ENCODE peak calls at places on chromosomes 2 and 18, in four cellular contexts. L is HepG2, Y is GM23338, G is GM12878. V is an unnamed sample.

GRCh38 chr2:171878481-171878993 is 15.5 kb downstream of the SLC25A12 start:
- DNase-seq in L (peak; percentile 56), Y (no peak), G (no peak), V (no peak)

GRCh38 chr2:37652199-37652640 is 19.2 kb downstream of the CDC42EP3 start:
- DNase-seq in L (no peak), Y (no peak), G (no peak), V (no peak)

GRCh38 chr2:156338578-156338977 is 6.1 kb upstream of the NR4A2 start:
- DNase-seq in L (no peak), Y (no peak), G (no peak), V (no peak)

GRCh38 chr2:9990735-9991134 is 39.2 kb downstream of the GRHL1 start:
- DNase-seq in L (no peak), Y (peak; percentile 30), G (no peak), V (no peak)

GRCh38 chr2:77520981-77521380 is 1.2 kb downstream of the LRRTM4 start:
- DNase-seq in L (no peak), Y (no peak), G (no peak), V (no peak)

GRCh38 chr18:26425148-26425531 is 123.2 kb downstream of the KCTD1 start:
- DNase-seq in L (no peak), Y (no peak), G (no peak), V (no peak)

GRCh38 chr2:230947908-230948365 is 22.9 kb upstream of the GPR55 start:
- DNase-seq in L (no peak), Y (no peak), G (peak; percentile 71), V (no peak)

GRCh38 chr18:33495278-33495677 is 54.8 kb upstream of the CCDC178 start:
- DNase-seq in L (peak; percentile 24), Y (peak; percentile 82), G (peak; percentile 2), V (peak; percentile 34)

GRCh38 chr2:100291152-100291970 is 30.9 kb downstream of the LONRF2 start:
- DNase-seq in L (peak; percentile 72), Y (no peak), G (no peak), V (peak; percentile 98)

GRCh38 chr2:119307419-119308140 is 59.1 kb downstream of the C2orf76 start:
- DNase-seq in L (no peak), Y (peak; percentile 30), G (no peak), V (no peak)

GRCh38 chr2:231475965-231476364 is 11.7 kb upstream of the NCL start:
- DNase-seq in L (no peak), Y (no peak), G (no peak), V (no peak)

GRCh38 chr2:13260401-13260800 is 543.7 kb downstream of the TRIB2 start:
- DNase-seq in L (no peak), Y (peak; percentile 44), G (no peak), V (no peak)

GRCh38 chr2:98806266-98806697 is 75.3 kb upstream of the MGAT4A start:
- DNase-seq in L (no peak), Y (no peak), G (no peak), V (no peak)

GRCh38 chr2:139529045-139529444 is 748.9 kb upstream of the NXPH2 start:
- DNase-seq in L (no peak), Y (no peak), G (no peak), V (no peak)

GRCh38 chr18:48682768-48683167 is 143.9 kb downstream of the CTIF start:
- DNase-seq in L (no peak), Y (no peak), G (no peak), V (no peak)

GRCh38 chr2:119174216-119174992 is 15.9 kb upstream of the C1QL2 start:
- DNase-seq in L (peak; percentile 37), Y (peak; percentile 86), G (no peak), V (peak; percentile 79)

GRCh38 chr2:158512323-158512722 is 55.6 kb downstream of the PKP4 start:
- DNase-seq in L (no peak), Y (no peak), G (no peak), V (no peak)

GRCh38 chr18:49016648-49017539 is 66.1 kb upstream of the SMAD7 start:
- DNase-seq in L (peak; percentile 78), Y (peak; percentile 60), G (no peak), V (peak; percentile 25)

GRCh38 chr2:98444436-98445166 is at the start of gene INPP4A:
- DNase-seq in L (peak; percentile 66), Y (peak; percentile 87), G (no peak), V (peak; percentile 95)

GRCh38 chr18:68024716-68025115 is 508.2 kb upstream of the DSEL start:
- DNase-seq in L (no peak), Y (no peak), G (no peak), V (no peak)

GRCh38 chr2:23083963-23084362 is 301.0 kb upstream of the KLHL29 start:
- DNase-seq in L (no peak), Y (no peak), G (no peak), V (no peak)

GRCh38 chr18:22585333-22585732 is 167.6 kb upstream of the CTAGE1 start:
- DNase-seq in L (no peak), Y (no peak), G (no peak), V (no peak)

GRCh38 chr2:219125225-219125885 is 35.3 kb downstream of the NHEJ1 start:
- DNase-seq in L (peak; percentile 77), Y (no peak), G (no peak), V (peak; percentile 70)

GRCh38 chr2:94956797-94957391 is 68.6 kb upstream of the MAL start:
- DNase-seq in L (peak; percentile 13), Y (peak; percentile 67), G (no peak), V (peak; percentile 53)

GRCh38 chr2:233817995-233818638 is 36.2 kb downstream of the HJURP start:
- DNase-seq in L (peak; percentile 28), Y (no peak), G (no peak), V (no peak)

GRCh38 chr2:41782306-41783158 is 265.3 kb upstream of the PKDCC start:
- DNase-seq in L (peak; percentile 41), Y (peak; percentile 58), G (peak; percentile 15), V (peak; percentile 28)

GRCh38 chr2:99365661-99366060 is 28.5 kb downstream of the EIF5B start:
- DNase-seq in L (no peak), Y (no peak), G (no peak), V (no peak)

GRCh38 chr2:219059375-219059724 is 1.4 kb downstream of the IHH start:
- DNase-seq in L (no peak), Y (peak; percentile 24), G (no peak), V (no peak)

GRCh38 chr18:45828917-45829811 is 3.7 kb downstream of the SIGLEC15 start:
- DNase-seq in L (no peak), Y (no peak), G (no peak), V (peak; percentile 21)

GRCh38 chr2:180679693-180680092 is 300.7 kb upstream of the UBE2E3 start:
- DNase-seq in L (no peak), Y (peak; percentile 57), G (no peak), V (no peak)

GRCh38 chr18:9708882-9709877 is 1.1 kb downstream of the RAB31 start:
- DNase-seq in L (no peak), Y (peak; percentile 78), G (no peak), V (peak; percentile 48)

GRCh38 chr2:202161106-202161836 is 77.1 kb downstream of the SUMO1 start:
- DNase-seq in L (no peak), Y (no peak), G (no peak), V (no peak)

GRCh38 chr2:147275943-147276342 is 568.9 kb upstream of the ACVR2A start:
- DNase-seq in L (no peak), Y (peak; percentile 61), G (no peak), V (no peak)

GRCh38 chr2:241161646-241162281 is 11.5 kb downstream of the PPP1R7 start:
- DNase-seq in L (no peak), Y (no peak), G (no peak), V (no peak)

GRCh38 chr2:104825124-104825865 is 28.6 kb upstream of the POU3F3 start:
- DNase-seq in L (no peak), Y (no peak), G (no peak), V (no peak)

GRCh38 chr2:29293830-29294438 is 178.7 kb downstream of the CLIP4 start:
- DNase-seq in L (peak; percentile 19), Y (peak; percentile 91), G (no peak), V (peak; percentile 30)

GRCh38 chr2:23207871-23208270 is 177.1 kb upstream of the KLHL29 start:
- DNase-seq in L (peak; percentile 28), Y (no peak), G (no peak), V (no peak)

GRCh38 chr2:20048488-20049443 is 2.7 kb downstream of the LAPTM4A start:
- DNase-seq in L (no peak), Y (no peak), G (no peak), V (no peak)

GRCh38 chr2:20050712-20051517 is 513 bp downstream of the LAPTM4A start:
- DNase-seq in L (peak; percentile 81), Y (peak; percentile 73), G (no peak), V (peak; percentile 70)

GRCh38 chr2:20050104-20050711 is 1.2 kb downstream of the LAPTM4A start:
- DNase-seq in L (peak; percentile 18), Y (peak; percentile 9), G (peak; percentile 49), V (peak; percentile 80)

GRCh38 chr2:20051518-20052228 is at the start of gene LAPTM4A:
- DNase-seq in L (peak; percentile 100), Y (peak; percentile 100), G (peak; percentile 99), V (peak; percentile 99)

GRCh38 chr2:20049631-20050030 is 1.8 kb downstream of the LAPTM4A start:
- DNase-seq in L (no peak), Y (peak; percentile 48), G (no peak), V (no peak)
- TF ChIP-seq CREB1 in L (no peak), Y (no peak), G (no peak), V (no peak)

GRCh38 chr2:121974919-121975654 is 219.6 kb downstream of the TSN start:
- DNase-seq in L (peak; percentile 84), Y (peak; percentile 97), G (peak; percentile 60), V (peak; percentile 85)
- TF ChIP-seq CTCF in L (peak; percentile 91), Y (peak; percentile 65), G (peak; percentile 64), V (peak; percentile 94)

GRCh38 chr2:5479265-5479928 is 212.8 kb upstream of the SOX11 start:
- DNase-seq in L (no peak), Y (peak; percentile 55), G (no peak), V (no peak)

GRCh38 chr2:5484868-5485267 is 207.3 kb upstream of the SOX11 start:
- DNase-seq in L (no peak), Y (no peak), G (no peak), V (no peak)

DNA sequence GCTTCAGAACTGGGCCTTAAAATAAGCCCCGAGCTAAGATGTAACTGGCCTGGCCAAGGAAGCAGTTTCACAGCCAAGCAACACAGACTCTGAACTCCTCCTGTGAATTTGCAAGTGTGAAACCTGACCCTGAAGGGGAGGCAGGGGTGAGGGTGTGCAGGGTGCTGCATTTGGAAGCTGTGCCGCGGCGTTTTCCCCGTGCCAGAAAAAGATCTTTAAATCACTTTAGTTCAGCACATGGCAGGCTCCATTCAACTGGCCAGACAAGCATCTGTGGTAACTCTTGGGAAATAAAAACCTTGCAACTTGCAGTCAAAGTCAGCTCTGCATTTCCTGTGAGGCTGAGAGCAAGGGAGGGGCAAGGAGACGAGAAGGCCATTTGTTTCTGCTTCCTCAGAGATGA is 209.3 kb upstream of the SOX11 start:
- DNase-seq in L (no peak), Y (peak; percentile 23), G (no peak), V (no peak)
- TF ChIP-seq JUNB in L (no peak), Y (no peak), G (no peak), V (no peak)

GRCh38 chr2:2828774-2829368 is 497.8 kb upstream of the MYT1L start:
- DNase-seq in L (no peak), Y (no peak), G (no peak), V (no peak)
- TF ChIP-seq CREB1 in L (no peak), Y (no peak), G (no peak), V (no peak)

V was measured in K562.